ENCODE peak calls at places on chromosome 21, in four cellular contexts. J is Daoy, M is immature natural killer cell, B is fibroblast of the aortic adventitia. C is an unnamed sample.

GRCh38 chr21:42032968-42033367 is 22.8 kb upstream of the ZBTB21 start:
- DNase-seq in J (no peak), M (no peak), B (no peak), C (no peak)

GRCh38 chr21:31450971-31451370 is 106.9 kb upstream of the TIAM1 start:
- DNase-seq in J (no peak), M (no peak), B (no peak), C (no peak)

GRCh38 chr21:26448751-26449150 is 124.3 kb downstream of the CYYR1 start:
- DNase-seq in J (no peak), M (no peak), B (peak; percentile 64), C (peak; percentile 84)

GRCh38 chr21:46605759-46606426 is 1.0 kb upstream of the S100B start:
- DNase-seq in J (no peak), M (peak; percentile 75), B (no peak), C (no peak)

GRCh38 chr21:43192501-43193081 is 23.8 kb downstream of the CRYAA start:
- DNase-seq in J (no peak), M (no peak), B (no peak), C (no peak)

GRCh38 chr21:33554982-33555344 is 12.1 kb downstream of the SON start:
- DNase-seq in J (no peak), M (no peak), B (no peak), C (no peak)

GRCh38 chr21:42593007-42593814 is 60.2 kb upstream of the PDE9A start:
- DNase-seq in J (peak; percentile 76), M (peak; percentile 40), B (peak; percentile 28), C (peak; percentile 80)

GRCh38 chr21:36989699-36990507 is 16.6 kb upstream of the RIPPLY3 start:
- DNase-seq in J (peak; percentile 98), M (peak; percentile 93), B (peak; percentile 91), C (peak; percentile 95)

GRCh38 chr21:30268608-30269197 is 14.0 kb downstream of the KRTAP24-1 start:
- DNase-seq in J (peak; percentile 42), M (no peak), B (no peak), C (peak; percentile 2)

GRCh38 chr21:26554365-26554764 is 18.7 kb downstream of the CYYR1 start:
- DNase-seq in J (no peak), M (no peak), B (no peak), C (no peak)

GRCh38 chr21:17045214-17045835 is 467.5 kb upstream of the CXADR start:
- DNase-seq in J (no peak), M (no peak), B (peak; percentile 61), C (peak; percentile 53)

GRCh38 chr21:43858806-43859648 is 6.0 kb upstream of the AGPAT3 start:
- DNase-seq in J (no peak), M (no peak), B (no peak), C (no peak)

GRCh38 chr21:42992943-42993712 is 18.8 kb downstream of the PKNOX1 start:
- DNase-seq in J (no peak), M (no peak), B (no peak), C (peak; percentile 40)

GRCh38 chr21:37507716-37508115 is 141.1 kb downstream of the DYRK1A start:
- DNase-seq in J (no peak), M (no peak), B (no peak), C (no peak)

GRCh38 chr21:39088831-39089380 is 94.3 kb downstream of the PSMG1 start:
- DNase-seq in J (peak; percentile 81), M (no peak), B (peak; percentile 86), C (peak; percentile 52)

GRCh38 chr21:44940116-44940631 is 345 bp downstream of the SLX9 start:
- DNase-seq in J (no peak), M (no peak), B (no peak), C (peak; percentile 59)